ENCODE peak calls at places on chromosomes 4 and X, in six cellular contexts. One of them, this sample, is unnamed. For H3K4me1, the result is how much of the 10 kb centered on the place peaks cover.

GRCh38 chr4:168636506-168637176 is 139.8 kb downstream of the PALLD start:
- DNase-seq in adipocyte: peak
- DNase-seq in left lung: no peak
- DNase-seq in CD4-positive, alpha-beta memory T cell: no peak
- DNase-seq in lower lobe of right lung: no peak
- DNase-seq in right atrium auricular region: no peak
- DNase-seq in this sample: no peak

GRCh38 chr4:155491336-155492131 is 114.8 kb upstream of the MAP9 start:
- DNase-seq in CD4-positive, alpha-beta memory T cell: no peak
- DNase-seq in adipocyte: peak
- DNase-seq in right atrium auricular region: no peak
- DNase-seq in lower lobe of right lung: no peak
- DNase-seq in left lung: no peak
- DNase-seq in this sample: no peak

GRCh38 chrX:119984652-119985051 is 41.1 kb upstream of the NKAP start:
- DNase-seq in adipocyte: no peak
- DNase-seq in lower lobe of right lung: no peak
- DNase-seq in right atrium auricular region: no peak
- DNase-seq in left lung: no peak
- DNase-seq in CD4-positive, alpha-beta memory T cell: no peak
- DNase-seq in this sample: no peak

GRCh38 chr4:103718993-103719319 is 829 bp downstream of the TACR3 start:
- DNase-seq in adipocyte: no peak
- DNase-seq in right atrium auricular region: no peak
- DNase-seq in left lung: no peak
- DNase-seq in lower lobe of right lung: no peak
- DNase-seq in CD4-positive, alpha-beta memory T cell: no peak
- DNase-seq in this sample: no peak

GRCh38 chrX:74259879-74260491 is 44.0 kb upstream of the ZCCHC13 start:
- DNase-seq in CD4-positive, alpha-beta memory T cell: no peak
- DNase-seq in left lung: no peak
- DNase-seq in right atrium auricular region: no peak
- DNase-seq in lower lobe of right lung: no peak
- DNase-seq in adipocyte: no peak
- DNase-seq in this sample: no peak

GRCh38 chrX:150897371-150898319 is 823 bp downstream of the CD99L2 start:
- DNase-seq in right atrium auricular region: no peak
- DNase-seq in lower lobe of right lung: peak
- DNase-seq in CD4-positive, alpha-beta memory T cell: peak
- DNase-seq in adipocyte: peak
- DNase-seq in left lung: peak
- DNase-seq in this sample: no peak

GRCh38 chr4:38290360-38290759 is 330.2 kb downstream of the PTTG2 start:
- DNase-seq in right atrium auricular region: no peak
- DNase-seq in lower lobe of right lung: no peak
- DNase-seq in left lung: no peak
- DNase-seq in adipocyte: peak
- DNase-seq in CD4-positive, alpha-beta memory T cell: no peak
- DNase-seq in this sample: no peak

GRCh38 chrX:13220916-13221315 is 98.9 kb downstream of the ATXN3L start:
- DNase-seq in CD4-positive, alpha-beta memory T cell: no peak
- DNase-seq in lower lobe of right lung: no peak
- DNase-seq in right atrium auricular region: no peak
- DNase-seq in adipocyte: peak
- DNase-seq in left lung: no peak
- DNase-seq in this sample: no peak

GRCh38 chrX:7389576-7389975 is 241.6 kb upstream of the PUDP start:
- DNase-seq in adipocyte: peak
- DNase-seq in right atrium auricular region: no peak
- DNase-seq in CD4-positive, alpha-beta memory T cell: no peak
- DNase-seq in left lung: no peak
- DNase-seq in lower lobe of right lung: no peak
- DNase-seq in this sample: no peak

GRCh38 chr4:1777822-1778641 is 15.1 kb upstream of the FGFR3 start:
- DNase-seq in CD4-positive, alpha-beta memory T cell: no peak
- DNase-seq in right atrium auricular region: no peak
- DNase-seq in lower lobe of right lung: no peak
- DNase-seq in adipocyte: peak
- DNase-seq in left lung: no peak
- DNase-seq in this sample: no peak

GRCh38 chrX:41338422-41338821 is 4.5 kb downstream of the DDX3X start:
- DNase-seq in left lung: no peak
- DNase-seq in lower lobe of right lung: no peak
- DNase-seq in adipocyte: peak
- DNase-seq in CD4-positive, alpha-beta memory T cell: no peak
- DNase-seq in right atrium auricular region: no peak
- DNase-seq in this sample: no peak

GRCh38 chr4:104501290-104501689 is 6.6 kb upstream of the CXXC4 start:
- DNase-seq in adipocyte: no peak
- DNase-seq in lower lobe of right lung: no peak
- DNase-seq in right atrium auricular region: no peak
- DNase-seq in left lung: no peak
- DNase-seq in CD4-positive, alpha-beta memory T cell: no peak
- DNase-seq in this sample: no peak

GRCh38 chr4:151267822-151268535 is 9.0 kb upstream of the PRSS48 start:
- DNase-seq in lower lobe of right lung: no peak
- DNase-seq in adipocyte: no peak
- DNase-seq in CD4-positive, alpha-beta memory T cell: no peak
- DNase-seq in left lung: no peak
- DNase-seq in right atrium auricular region: no peak
- DNase-seq in this sample: no peak

GRCh38 chr4:105526656-105527055 is 25.8 kb upstream of the ARHGEF38 start:
- DNase-seq in right atrium auricular region: no peak
- DNase-seq in lower lobe of right lung: no peak
- DNase-seq in CD4-positive, alpha-beta memory T cell: no peak
- DNase-seq in adipocyte: no peak
- DNase-seq in left lung: peak
- DNase-seq in this sample: no peak

GRCh38 chrX:46811101-46811500 is 25.7 kb upstream of the RP2 start:
- DNase-seq in adipocyte: peak
- DNase-seq in CD4-positive, alpha-beta memory T cell: no peak
- DNase-seq in lower lobe of right lung: no peak
- DNase-seq in left lung: no peak
- DNase-seq in right atrium auricular region: no peak
- DNase-seq in this sample: no peak

GRCh38 chr4:13261486-13262257 is 222.5 kb downstream of the RAB28 start:
- DNase-seq in lower lobe of right lung: no peak
- DNase-seq in left lung: no peak
- DNase-seq in adipocyte: no peak
- DNase-seq in CD4-positive, alpha-beta memory T cell: no peak
- DNase-seq in right atrium auricular region: no peak
- DNase-seq in this sample: no peak

GRCh38 chr4:85402371-85402770 is 72.6 kb upstream of the ARHGAP24 start:
- DNase-seq in right atrium auricular region: no peak
- DNase-seq in lower lobe of right lung: no peak
- DNase-seq in CD4-positive, alpha-beta memory T cell: no peak
- DNase-seq in adipocyte: peak
- DNase-seq in left lung: no peak
- DNase-seq in this sample: no peak

GRCh38 chrX:82677281-82677680 is 830.8 kb upstream of the POU3F4 start:
- DNase-seq in right atrium auricular region: no peak
- DNase-seq in lower lobe of right lung: no peak
- DNase-seq in left lung: no peak
- DNase-seq in adipocyte: no peak
- DNase-seq in CD4-positive, alpha-beta memory T cell: no peak
- DNase-seq in this sample: no peak

DNA sequence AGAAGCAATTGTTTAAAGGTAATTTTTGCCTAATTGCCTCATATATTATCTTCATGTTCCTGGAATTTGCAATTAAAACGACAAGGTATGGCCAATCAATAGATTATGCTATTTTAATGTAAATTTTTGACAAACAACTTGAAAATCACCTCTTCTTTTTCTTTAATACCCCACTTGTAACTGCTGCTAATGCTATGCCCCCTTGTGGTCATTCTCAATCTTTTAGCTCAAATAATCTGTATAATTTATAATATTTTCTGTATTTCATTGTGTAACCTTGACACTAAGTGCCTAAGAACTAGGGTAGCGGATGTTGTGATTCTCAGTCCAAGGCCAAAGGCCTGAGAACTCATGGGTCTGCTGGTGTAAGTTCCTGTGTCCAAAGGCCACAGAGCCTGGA is 831.7 kb upstream of the POU3F4 start:
- DNase-seq in right atrium auricular region: no peak
- DNase-seq in adipocyte: peak
- DNase-seq in CD4-positive, alpha-beta memory T cell: no peak
- DNase-seq in lower lobe of right lung: no peak
- DNase-seq in left lung: no peak
- DNase-seq in this sample: no peak
- H3K4me1 ChIP-seq in right atrium auricular region: under half
- H3K4me1 ChIP-seq in adipocyte: under half
- H3K4me1 ChIP-seq in CD4-positive, alpha-beta memory T cell: under half
- H3K4me1 ChIP-seq in lower lobe of right lung: under half
- H3K4me1 ChIP-seq in left lung: under half
- H3K4me1 ChIP-seq in this sample: under half

DNA sequence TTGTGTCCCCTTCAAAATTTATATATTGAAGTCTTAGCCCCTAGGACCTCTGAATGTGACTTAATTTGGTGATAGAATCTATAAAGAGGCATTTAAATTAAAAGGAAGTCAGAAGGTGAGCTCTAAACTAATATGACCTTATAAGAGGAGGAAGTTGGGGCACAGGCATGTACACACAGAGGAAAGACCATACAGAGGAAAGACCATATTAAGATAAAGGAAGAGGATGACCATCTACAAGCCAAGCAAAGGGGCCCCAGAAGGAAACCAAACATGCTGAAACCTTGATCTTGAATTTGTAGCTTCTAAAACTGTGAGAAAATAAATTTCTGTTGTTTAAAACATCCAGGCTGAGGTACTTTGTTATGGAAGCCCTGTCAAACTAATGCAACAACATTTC is 26.9 kb upstream of the CYBB start:
- DNase-seq in left lung: no peak
- DNase-seq in adipocyte: no peak
- DNase-seq in lower lobe of right lung: no peak
- DNase-seq in right atrium auricular region: no peak
- DNase-seq in CD4-positive, alpha-beta memory T cell: no peak
- DNase-seq in this sample: no peak
- H3K4me1 ChIP-seq in left lung: under half
- H3K4me1 ChIP-seq in adipocyte: under half
- H3K4me1 ChIP-seq in lower lobe of right lung: under half
- H3K4me1 ChIP-seq in right atrium auricular region: under half
- H3K4me1 ChIP-seq in CD4-positive, alpha-beta memory T cell: half or more
- H3K4me1 ChIP-seq in this sample: under half

GRCh38 chr4:10116625-10117423 is at the start of gene WDR1:
- DNase-seq in left lung: peak
- DNase-seq in adipocyte: peak
- DNase-seq in right atrium auricular region: peak
- DNase-seq in lower lobe of right lung: peak
- DNase-seq in CD4-positive, alpha-beta memory T cell: peak
- DNase-seq in this sample: peak

GRCh38 chr4:10114607-10115006 is 2.0 kb downstream of the WDR1 start:
- DNase-seq in CD4-positive, alpha-beta memory T cell: no peak
- DNase-seq in left lung: no peak
- DNase-seq in adipocyte: no peak
- DNase-seq in right atrium auricular region: no peak
- DNase-seq in lower lobe of right lung: no peak
- DNase-seq in this sample: no peak

GRCh38 chr4:10114147-10114546 is 2.5 kb downstream of the WDR1 start:
- DNase-seq in lower lobe of right lung: no peak
- DNase-seq in left lung: no peak
- DNase-seq in CD4-positive, alpha-beta memory T cell: no peak
- DNase-seq in adipocyte: no peak
- DNase-seq in right atrium auricular region: no peak
- DNase-seq in this sample: no peak

GRCh38 chr4:10115657-10116624 is 658 bp downstream of the WDR1 start:
- DNase-seq in adipocyte: peak
- DNase-seq in left lung: peak
- DNase-seq in right atrium auricular region: no peak
- DNase-seq in lower lobe of right lung: peak
- DNase-seq in CD4-positive, alpha-beta memory T cell: peak
- DNase-seq in this sample: no peak

GRCh38 chr4:10115271-10115656 is 1.3 kb downstream of the WDR1 start:
- DNase-seq in adipocyte: peak
- DNase-seq in lower lobe of right lung: no peak
- DNase-seq in left lung: no peak
- DNase-seq in right atrium auricular region: no peak
- DNase-seq in CD4-positive, alpha-beta memory T cell: no peak
- DNase-seq in this sample: peak
- H3K4me1 ChIP-seq in adipocyte: under half
- H3K4me1 ChIP-seq in lower lobe of right lung: half or more
- H3K4me1 ChIP-seq in left lung: under half
- H3K4me1 ChIP-seq in right atrium auricular region: under half
- H3K4me1 ChIP-seq in CD4-positive, alpha-beta memory T cell: half or more
- H3K4me1 ChIP-seq in this sample: half or more

DNA sequence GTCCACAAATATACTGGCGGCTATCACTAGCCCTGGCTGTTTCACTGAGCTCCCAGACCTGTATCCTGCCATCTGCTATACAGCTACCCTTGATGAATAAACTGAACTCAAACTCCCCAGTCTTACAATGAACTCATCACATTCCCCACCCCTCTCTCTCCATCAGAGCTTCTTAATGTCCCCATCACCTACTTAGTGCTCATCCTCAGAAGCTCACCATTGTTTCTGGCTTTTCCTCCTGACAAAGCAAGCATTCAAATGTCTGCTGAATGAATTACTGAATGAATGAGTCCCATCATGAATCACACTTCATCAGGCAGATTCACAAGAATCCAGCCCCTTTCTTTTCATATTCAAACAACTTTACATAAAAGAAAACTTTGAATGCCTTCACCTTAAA is 5.6 kb upstream of the DGAT2L6 start:
- DNase-seq in left lung: no peak
- DNase-seq in CD4-positive, alpha-beta memory T cell: no peak
- DNase-seq in lower lobe of right lung: no peak
- DNase-seq in right atrium auricular region: no peak
- DNase-seq in adipocyte: no peak
- DNase-seq in this sample: no peak
- H3K4me1 ChIP-seq in left lung: under half
- H3K4me1 ChIP-seq in CD4-positive, alpha-beta memory T cell: under half
- H3K4me1 ChIP-seq in lower lobe of right lung: under half
- H3K4me1 ChIP-seq in right atrium auricular region: under half
- H3K4me1 ChIP-seq in adipocyte: half or more
- H3K4me1 ChIP-seq in this sample: under half

GRCh38 chrX:45758738-45759397 is 558.2 kb upstream of the DIPK2B start:
- DNase-seq in adipocyte: no peak
- DNase-seq in left lung: no peak
- DNase-seq in CD4-positive, alpha-beta memory T cell: peak
- DNase-seq in lower lobe of right lung: no peak
- DNase-seq in right atrium auricular region: no peak
- DNase-seq in this sample: no peak
- H3K4me1 ChIP-seq in adipocyte: under half
- H3K4me1 ChIP-seq in left lung: under half
- H3K4me1 ChIP-seq in CD4-positive, alpha-beta memory T cell: half or more
- H3K4me1 ChIP-seq in lower lobe of right lung: under half
- H3K4me1 ChIP-seq in right atrium auricular region: under half
- H3K4me1 ChIP-seq in this sample: under half

DNA sequence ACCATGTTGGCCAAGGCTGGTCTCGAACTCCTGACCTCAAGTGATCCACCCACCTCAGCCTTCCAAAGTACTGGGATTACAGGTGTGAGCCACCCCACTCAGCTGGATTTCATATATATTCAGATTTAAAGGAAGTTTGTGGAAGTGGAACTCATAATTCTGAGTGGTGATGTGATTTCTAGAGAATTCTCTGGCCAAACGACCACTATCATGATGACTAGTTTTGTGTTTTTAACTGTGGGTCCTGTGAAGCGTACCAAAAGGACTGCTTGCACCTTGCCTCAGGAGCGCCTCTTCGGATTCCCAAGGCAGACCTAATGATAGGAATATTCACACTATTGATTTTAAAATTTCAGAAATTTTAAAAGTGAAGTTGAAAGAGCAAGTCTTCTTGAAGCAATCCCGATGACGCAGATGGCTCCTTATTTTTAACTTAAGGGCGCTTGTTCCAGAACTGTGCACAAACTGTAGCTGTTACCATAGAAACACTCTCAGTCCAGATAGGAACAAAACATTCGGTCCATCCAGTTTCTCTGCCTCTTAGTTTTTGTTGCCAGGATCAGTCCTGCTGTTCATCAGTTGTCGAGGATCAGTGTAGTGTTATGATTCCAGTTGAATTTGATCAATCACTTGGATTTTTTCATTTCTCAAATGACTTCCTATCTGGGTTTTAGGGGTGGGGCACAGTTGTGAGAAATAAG is 51.7 kb upstream of the CLCN4 start:
- DNase-seq in right atrium auricular region: no peak
- DNase-seq in lower lobe of right lung: no peak
- DNase-seq in adipocyte: no peak
- DNase-seq in CD4-positive, alpha-beta memory T cell: no peak
- DNase-seq in left lung: no peak
- DNase-seq in this sample: no peak
- H3K4me1 ChIP-seq in right atrium auricular region: under half
- H3K4me1 ChIP-seq in lower lobe of right lung: under half
- H3K4me1 ChIP-seq in adipocyte: under half
- H3K4me1 ChIP-seq in CD4-positive, alpha-beta memory T cell: half or more
- H3K4me1 ChIP-seq in left lung: under half
- H3K4me1 ChIP-seq in this sample: under half